ENCODE peak calls at places on chromosomes 7 and 10, in seven cellular contexts. B is AG09309; W is CD8-positive, alpha-beta memory T cell; S is astrocyte of the cerebellum; Q is heart right ventricle; M is Peyer's patch; I is small intestine. L is an unnamed sample.

GRCh38 chr7:128104109-128104742 is 73.0 kb upstream of the LRRC4 start:
- DNase-seq in B (no peak), W (no peak), S (no peak), Q (peak; percentile 25), M (peak; percentile 48), I (no peak), L (no peak)

GRCh38 chr10:67612577-67613537 is 83.1 kb downstream of the CTNNA3 start:
- DNase-seq in B (peak; percentile 25), W (peak; percentile 14), S (peak; percentile 38), Q (no peak), M (no peak), I (peak; percentile 16), L (no peak)

GRCh38 chr7:40538281-40538680 is 403.5 kb downstream of the SUGCT start:
- DNase-seq in B (no peak), W (no peak), S (no peak), Q (no peak), M (no peak), I (no peak), L (no peak)

GRCh38 chr7:112708236-112708635 is 82.0 kb downstream of the TMEM168 start:
- DNase-seq in B (no peak), W (no peak), S (no peak), Q (no peak), M (no peak), I (peak; percentile 37), L (no peak)

GRCh38 chr7:120064565-120064964 is 208.4 kb upstream of the KCND2 start:
- DNase-seq in B (no peak), W (no peak), S (no peak), Q (no peak), M (no peak), I (no peak), L (no peak)

GRCh38 chr10:21499910-21500577 is 25.4 kb downstream of the SKIDA1 start:
- DNase-seq in B (no peak), W (no peak), S (no peak), Q (no peak), M (no peak), I (no peak), L (no peak)

GRCh38 chr10:11762706-11763500 is 20.7 kb downstream of the ECHDC3 start:
- DNase-seq in B (no peak), W (no peak), S (no peak), Q (no peak), M (no peak), I (no peak), L (no peak)

GRCh38 chr10:52146766-52147165 is 167.3 kb upstream of the DKK1 start:
- DNase-seq in B (peak; percentile 4), W (no peak), S (no peak), Q (no peak), M (no peak), I (no peak), L (no peak)

GRCh38 chr10:104037261-104037951 is 48.3 kb downstream of the COL17A1 start:
- DNase-seq in B (no peak), W (no peak), S (no peak), Q (no peak), M (no peak), I (no peak), L (no peak)

GRCh38 chr10:58209669-58210068 is 58.0 kb downstream of the IPMK start:
- DNase-seq in B (no peak), W (no peak), S (no peak), Q (peak; percentile 47), M (no peak), I (no peak), L (no peak)

GRCh38 chr10:3248526-3249255 is 76.1 kb upstream of the PITRM1 start:
- DNase-seq in B (peak; percentile 79), W (no peak), S (peak; percentile 80), Q (no peak), M (no peak), I (no peak), L (no peak)

GRCh38 chr7:155066417-155066950 is 3.6 kb upstream of the HTR5A start:
- DNase-seq in B (peak; percentile 39), W (no peak), S (peak; percentile 40), Q (no peak), M (no peak), I (no peak), L (no peak)

GRCh38 chr10:23186697-23187096 is 5.4 kb upstream of the PTF1A start:
- DNase-seq in B (no peak), W (no peak), S (no peak), Q (no peak), M (no peak), I (peak; percentile 1), L (no peak)

GRCh38 chr10:49300140-49300974 is 1.4 kb downstream of the C10orf71 start:
- DNase-seq in B (no peak), W (no peak), S (peak; percentile 8), Q (peak; percentile 54), M (no peak), I (no peak), L (no peak)

GRCh38 chr10:49299816-49300139 is 808 bp downstream of the C10orf71 start:
- DNase-seq in B (no peak), W (no peak), S (no peak), Q (no peak), M (no peak), I (no peak), L (no peak)

GRCh38 chr10:49298666-49298989 is 342 bp upstream of the C10orf71 start:
- DNase-seq in B (no peak), W (no peak), S (no peak), Q (peak; percentile 66), M (no peak), I (no peak), L (no peak)

GRCh38 chr10:49297818-49298665 is 928 bp upstream of the C10orf71 start:
- DNase-seq in B (no peak), W (no peak), S (no peak), Q (peak; percentile 50), M (no peak), I (no peak), L (no peak)

DNA sequence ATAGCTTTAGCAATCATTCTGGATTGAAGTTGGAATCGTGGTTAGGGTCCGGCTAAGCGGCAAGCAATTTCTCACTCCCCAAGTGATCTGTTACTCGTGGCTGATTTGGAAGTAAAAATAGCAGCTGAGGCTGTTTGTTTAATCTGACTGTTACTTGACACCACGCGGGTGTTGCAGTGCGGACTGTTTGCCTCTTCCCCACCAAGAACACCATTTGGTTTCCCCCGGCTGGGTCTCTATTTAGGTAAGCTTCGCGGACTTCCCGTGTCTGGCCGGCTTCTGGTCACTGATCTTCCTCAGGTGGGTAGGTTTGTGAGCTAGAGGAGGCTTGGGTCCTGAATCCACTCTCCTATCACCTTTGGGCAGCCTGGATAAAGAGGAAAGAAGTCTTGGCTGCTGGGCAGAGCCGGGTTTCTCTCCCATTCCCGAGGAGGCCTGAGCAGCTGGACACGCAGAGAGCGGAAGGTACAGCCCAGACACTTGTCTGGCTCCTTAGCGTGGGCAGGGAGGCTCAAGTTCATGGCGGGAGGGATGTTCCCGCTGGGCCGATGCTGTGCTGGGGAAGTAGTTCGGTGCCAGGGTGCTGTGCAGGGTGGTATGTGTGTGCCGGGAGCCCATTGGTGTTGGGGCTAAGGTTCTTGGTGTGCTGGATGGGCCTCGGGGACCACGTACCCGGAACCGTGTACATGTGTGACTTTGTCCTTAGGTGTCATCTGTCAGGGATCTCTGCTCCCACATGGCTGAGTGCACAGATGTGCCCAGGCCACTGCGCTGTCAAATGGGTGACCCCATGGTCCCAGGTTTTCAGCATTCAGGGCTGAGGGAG is at the start of gene C10orf71:
- DNase-seq in B (no peak), W (no peak), S (no peak), Q (no peak), M (no peak), I (no peak), L (no peak)
- H3K4me3 ChIP-seq in B (no peak within 1 kb of the TSS), W (no peak within 1 kb of the TSS), S (no peak within 1 kb of the TSS), Q (peak within 1 kb of the TSS; percentile 8), M (no peak within 1 kb of the TSS), I (no peak within 1 kb of the TSS), L (no peak within 1 kb of the TSS)

GRCh38 chr10:101063548-101064414 is 2.0 kb downstream of the KAZALD1 start:
- DNase-seq in B (no peak), W (no peak), S (no peak), Q (no peak), M (no peak), I (no peak), L (no peak)
- H3K4me3 ChIP-seq in B (no peak overlapping the region), W (no peak overlapping the region), S (no peak overlapping the region), Q (no peak overlapping the region), M (no peak overlapping the region), I (no peak overlapping the region), L (peak overlapping the region; percentile 58)

GRCh38 chr10:131216681-131217230 is 94.8 kb downstream of the TCERG1L start:
- DNase-seq in B (no peak), W (no peak), S (no peak), Q (no peak), M (peak; percentile 19), I (no peak), L (no peak)

GRCh38 chr10:131219955-131220489 is 91.5 kb downstream of the TCERG1L start:
- DNase-seq in B (no peak), W (no peak), S (no peak), Q (no peak), M (no peak), I (no peak), L (no peak)

GRCh38 chr10:131220601-131221171 is 90.8 kb downstream of the TCERG1L start:
- DNase-seq in B (no peak), W (no peak), S (no peak), Q (no peak), M (no peak), I (no peak), L (no peak)

GRCh38 chr10:131219584-131219886 is 92.0 kb downstream of the TCERG1L start:
- DNase-seq in B (no peak), W (no peak), S (no peak), Q (no peak), M (no peak), I (no peak), L (no peak)

GRCh38 chr10:131218811-131219583 is 92.5 kb downstream of the TCERG1L start:
- DNase-seq in B (no peak), W (no peak), S (no peak), Q (no peak), M (no peak), I (no peak), L (no peak)
- H3K4me3 ChIP-seq in B (no peak overlapping the region), W (no peak overlapping the region), S (no peak overlapping the region), Q (no peak overlapping the region), M (no peak overlapping the region), I (no peak overlapping the region), L (no peak overlapping the region)

GRCh38 chr7:25894002-25894901 is 257.7 kb upstream of the NFE2L3 start:
- DNase-seq in B (no peak), W (no peak), S (no peak), Q (no peak), M (no peak), I (peak; percentile 48), L (no peak)

GRCh38 chr7:25895792-25896171 is 256.2 kb upstream of the NFE2L3 start:
- DNase-seq in B (no peak), W (no peak), S (no peak), Q (no peak), M (no peak), I (no peak), L (no peak)

GRCh38 chr7:25891591-25891990 is 260.4 kb upstream of the NFE2L3 start:
- DNase-seq in B (no peak), W (no peak), S (no peak), Q (no peak), M (no peak), I (no peak), L (no peak)

GRCh38 chr7:25894902-25895791 is 256.9 kb upstream of the NFE2L3 start:
- DNase-seq in B (no peak), W (peak; percentile 37), S (no peak), Q (peak; percentile 70), M (peak; percentile 78), I (peak; percentile 62), L (no peak)

DNA sequence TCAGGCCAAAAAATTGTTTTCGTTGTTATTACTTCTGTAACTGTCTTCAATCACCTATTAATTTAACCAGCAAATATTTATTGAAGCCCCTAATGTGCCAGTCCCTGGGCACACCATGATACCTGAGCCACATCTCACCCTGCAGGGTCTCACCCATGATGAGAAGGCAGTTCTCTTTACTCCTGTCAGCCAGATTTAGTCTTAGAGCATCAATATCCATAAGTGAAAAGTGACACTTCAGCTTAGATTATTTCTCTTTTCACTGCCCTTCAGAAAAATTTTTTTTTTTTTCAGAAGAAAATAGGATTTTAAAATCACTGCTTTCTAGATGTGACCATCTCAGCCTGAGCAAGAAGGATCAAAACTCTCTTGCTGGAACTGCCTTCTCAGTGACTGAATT is 258.6 kb upstream of the NFE2L3 start:
- DNase-seq in B (no peak), W (no peak), S (no peak), Q (no peak), M (no peak), I (no peak), L (no peak)
- H3K4me3 ChIP-seq in B (peak overlapping the region; percentile 42), W (peak overlapping the region; percentile 67), S (no peak overlapping the region), Q (no peak overlapping the region), M (no peak overlapping the region), I (no peak overlapping the region), L (peak overlapping the region; percentile 72)

L was measured in SK-N-MC.